ENCODE peak calls at places on chromosomes 11 and 22, in seven cellular contexts. O is breast epithelium, R is GM23338, H is right lobe of liver, D is astrocyte of the spinal cord, U is fibroblast of the aortic adventitia, V is RWPE1. Q is an unnamed sample.

GRCh38 chr11:35260342-35260985 is 121.5 kb downstream of the CD44 start:
- DNase-seq in O (no peak), R (no peak), H (no peak), D (peak), U (peak), V (peak), Q (no peak)

GRCh38 chr11:131734871-131735270 is 364.5 kb downstream of the NTM start:
- DNase-seq in O (no peak), R (no peak), H (no peak), D (no peak), U (peak), V (no peak), Q (no peak)

GRCh38 chr22:37703906-37704305 is 7.1 kb downstream of the TRIOBP start:
- DNase-seq in O (no peak), R (no peak), H (no peak), D (no peak), U (no peak), V (no peak), Q (no peak)

GRCh38 chr11:110565344-110565684 is 135.6 kb downstream of the FDX1 start:
- DNase-seq in O (no peak), R (peak), H (no peak), D (peak), U (peak), V (no peak), Q (no peak)

GRCh38 chr22:38338772-38339379 is 21.6 kb upstream of the CSNK1E start:
- DNase-seq in O (no peak), R (no peak), H (peak), D (no peak), U (no peak), V (no peak), Q (no peak)

GRCh38 chr11:93468286-93468685 is 74.9 kb downstream of the SMCO4 start:
- DNase-seq in O (no peak), R (no peak), H (no peak), D (no peak), U (no peak), V (no peak), Q (no peak)

GRCh38 chr11:11179239-11179638 is 173.8 kb downstream of the CSNK2A3 start:
- DNase-seq in O (no peak), R (no peak), H (no peak), D (peak), U (peak), V (peak), Q (no peak)

GRCh38 chr22:48237466-48237865 is 1475.0 kb downstream of the TBC1D22A start:
- DNase-seq in O (no peak), R (no peak), H (no peak), D (no peak), U (no peak), V (no peak), Q (no peak)

GRCh38 chr11:109739374-109739773 is 317.4 kb downstream of the C11orf87 start:
- DNase-seq in O (no peak), R (no peak), H (no peak), D (no peak), U (peak), V (no peak), Q (no peak)

GRCh38 chr11:125281831-125282595 is 117.5 kb downstream of the PKNOX2 start:
- DNase-seq in O (no peak), R (no peak), H (no peak), D (no peak), U (no peak), V (peak), Q (no peak)

GRCh38 chr11:76688146-76688545 is 17.6 kb upstream of the LRRC32 start:
- DNase-seq in O (no peak), R (no peak), H (no peak), D (no peak), U (no peak), V (no peak), Q (no peak)

GRCh38 chr11:61826930-61827572 is 1.0 kb upstream of the FADS2 start:
- DNase-seq in O (no peak), R (no peak), H (no peak), D (no peak), U (no peak), V (no peak), Q (no peak)

GRCh38 chr11:110373061-110373702 is 56.6 kb upstream of the FDX1 start:
- DNase-seq in O (no peak), R (no peak), H (no peak), D (peak), U (peak), V (peak), Q (no peak)

GRCh38 chr11:554824-555499 is 5.6 kb downstream of the LMNTD2 start:
- DNase-seq in O (no peak), R (peak), H (peak), D (peak), U (no peak), V (no peak), Q (no peak)

GRCh38 chr11:64652586-64653387 is 61.8 kb downstream of the SLC22A12 start:
- DNase-seq in O (peak), R (peak), H (peak), D (peak), U (peak), V (peak), Q (peak)

GRCh38 chr11:30830666-30831065 is 244.5 kb upstream of the MPPED2 start:
- DNase-seq in O (no peak), R (no peak), H (no peak), D (no peak), U (no peak), V (no peak), Q (no peak)

GRCh38 chr11:73493838-73494598 is 103.9 kb downstream of the FAM168A start:
- DNase-seq in O (no peak), R (peak), H (no peak), D (peak), U (peak), V (peak), Q (no peak)

GRCh38 chr11:11980200-11980599 is 28.2 kb downstream of the DKK3 start:
- DNase-seq in O (no peak), R (no peak), H (no peak), D (no peak), U (no peak), V (no peak), Q (no peak)

GRCh38 chr11:79290766-79291165 is 150.1 kb downstream of the TENM4 start:
- DNase-seq in O (no peak), R (no peak), H (no peak), D (no peak), U (no peak), V (no peak), Q (no peak)

GRCh38 chr11:19552100-19552499 is 160.5 kb upstream of the NAV2 start:
- DNase-seq in O (no peak), R (no peak), H (no peak), D (no peak), U (no peak), V (no peak), Q (no peak)

GRCh38 chr11:115670538-115671200 is 166.5 kb upstream of the CADM1 start:
- DNase-seq in O (no peak), R (no peak), H (no peak), D (no peak), U (no peak), V (no peak), Q (no peak)

GRCh38 chr22:31828739-31829138 is 74.9 kb downstream of the DEPDC5 start:
- DNase-seq in O (no peak), R (no peak), H (no peak), D (peak), U (no peak), V (no peak), Q (no peak)

GRCh38 chr11:92830382-92831148 is 138.9 kb upstream of the MTNR1B start:
- DNase-seq in O (no peak), R (no peak), H (no peak), D (no peak), U (no peak), V (no peak), Q (no peak)

GRCh38 chr11:34758262-34758661 is 137.4 kb downstream of the EHF start:
- DNase-seq in O (no peak), R (no peak), H (peak), D (no peak), U (peak), V (no peak), Q (no peak)

GRCh38 chr11:96126917-96127595 is 203.1 kb upstream of the MTMR2 start:
- DNase-seq in O (no peak), R (no peak), H (no peak), D (no peak), U (no peak), V (no peak), Q (no peak)

GRCh38 chr11:71189768-71190315 is 62.5 kb downstream of the SHANK2 start:
- DNase-seq in O (no peak), R (no peak), H (peak), D (no peak), U (no peak), V (no peak), Q (no peak)

GRCh38 chr22:37898441-37899181 is 7.5 kb upstream of the MICALL1 start:
- DNase-seq in O (peak), R (peak), H (no peak), D (peak), U (no peak), V (peak), Q (no peak)

GRCh38 chr22:36319595-36320497 is 66.9 kb downstream of the APOL1 start:
- DNase-seq in O (no peak), R (no peak), H (no peak), D (no peak), U (no peak), V (no peak), Q (no peak)

DNA sequence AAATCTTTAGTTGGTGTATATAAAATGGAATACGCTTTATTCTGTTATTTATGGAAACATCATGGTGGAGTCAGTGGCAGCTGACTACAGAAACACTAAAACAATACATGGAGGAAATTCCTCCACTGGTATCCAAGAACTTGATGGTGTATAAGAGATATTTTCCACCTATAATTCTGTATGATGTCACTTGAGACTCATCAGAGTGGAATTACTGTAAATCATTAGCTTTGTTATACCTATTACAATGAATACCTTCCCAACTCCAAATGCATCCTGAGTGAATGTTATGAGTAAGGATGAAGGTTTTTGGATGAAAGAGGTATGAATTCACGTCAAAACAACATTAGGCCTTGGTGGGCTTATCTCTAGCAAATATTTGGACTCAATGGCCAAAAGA is 258.5 kb upstream of the SORL1-AS1 start:
- DNase-seq in O (no peak), R (no peak), H (no peak), D (no peak), U (no peak), V (no peak), Q (no peak)
- TF ChIP-seq CTCF in O (no peak), R (no peak), H (no peak), D (no peak), U (no peak), V (no peak), Q (no peak)

DNA sequence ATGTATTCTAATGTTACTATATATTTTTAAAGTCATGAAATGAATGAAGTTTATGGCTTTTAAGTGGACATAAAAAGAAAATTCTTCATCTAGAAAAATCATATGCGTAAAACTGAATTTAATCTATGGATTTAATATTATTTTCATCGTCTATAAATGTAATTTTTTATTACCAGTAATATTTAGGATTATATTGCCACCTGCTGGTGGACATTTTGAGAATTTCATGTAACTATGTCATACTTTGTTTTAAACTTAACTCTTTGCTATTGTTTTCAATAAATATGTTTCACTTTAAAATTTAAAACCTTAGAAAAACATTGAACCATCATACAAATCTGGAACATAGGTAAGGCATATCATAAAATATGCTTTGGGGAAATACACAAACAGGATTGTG is 66.5 kb upstream of the CEP126 start:
- DNase-seq in O (no peak), R (peak), H (no peak), D (peak), U (peak), V (no peak), Q (no peak)
- TF ChIP-seq CTCF in O (peak), R (no peak), H (peak), D (peak), U (peak), V (peak), Q (no peak)

DNA sequence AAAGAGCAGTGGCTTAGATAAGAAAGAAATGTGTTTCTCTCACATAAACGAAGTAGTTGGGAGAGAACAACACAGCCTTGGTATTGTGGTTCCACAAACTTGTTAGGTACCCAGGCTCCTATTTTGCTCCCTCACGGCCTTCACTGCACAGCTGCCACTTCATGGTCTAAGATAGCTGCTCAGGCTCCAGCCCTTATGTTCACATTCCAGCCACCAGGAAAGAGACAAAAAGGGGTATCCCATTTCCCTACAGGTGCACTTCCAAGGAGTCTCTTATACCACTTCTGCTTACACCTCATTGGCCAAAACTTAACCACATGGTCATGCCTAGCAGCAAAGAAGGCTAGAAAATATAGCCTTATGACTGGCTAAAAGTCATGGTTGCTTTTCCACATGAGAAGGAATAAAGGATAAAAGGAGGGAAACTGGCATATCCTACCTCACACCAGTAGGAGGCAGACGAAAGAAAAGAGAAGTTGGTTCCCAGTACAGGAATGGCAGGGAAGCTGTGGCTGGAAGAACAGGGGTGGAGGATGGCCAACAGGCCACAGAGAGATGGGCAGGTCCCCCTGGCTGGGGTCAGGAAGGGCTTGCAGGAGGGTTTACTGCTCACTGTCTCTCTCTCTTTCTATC is 5.4 kb upstream of the HDHD5 start:
- DNase-seq in O (no peak), R (peak), H (no peak), D (no peak), U (no peak), V (no peak), Q (no peak)
- TF ChIP-seq CTCF in O (no peak), R (peak), H (no peak), D (peak), U (peak), V (no peak), Q (no peak)

DNA sequence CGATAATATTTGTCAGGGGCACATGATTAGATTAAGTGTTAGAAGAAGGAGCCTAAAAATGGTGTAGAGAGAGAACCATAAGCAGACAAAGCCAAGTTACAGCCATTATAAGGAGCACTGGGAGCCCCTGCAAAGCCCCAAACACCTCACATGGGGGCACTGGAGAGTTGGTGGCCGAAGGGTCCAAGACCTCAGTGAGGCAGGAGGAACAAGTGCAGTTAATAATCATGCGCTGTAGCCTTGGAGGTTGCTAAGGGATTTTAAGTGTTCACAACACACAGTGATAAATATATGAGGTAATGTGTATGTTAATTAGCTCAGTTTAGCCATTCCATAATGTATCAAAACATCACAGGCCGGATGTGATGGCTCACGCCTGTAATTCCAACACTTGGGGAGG is 54.4 kb upstream of the JAM3 start:
- DNase-seq in O (no peak), R (peak), H (no peak), D (no peak), U (no peak), V (no peak), Q (no peak)
- TF ChIP-seq CTCF in O (no peak), R (peak), H (no peak), D (peak), U (peak), V (no peak), Q (no peak)

GRCh38 chr22:22408731-22409696 is 99.5 kb downstream of the ZNF280B start:
- DNase-seq in O (no peak), R (peak), H (no peak), D (no peak), U (peak), V (no peak), Q (no peak)
- TF ChIP-seq CTCF in O (peak), R (peak), H (peak), D (peak), U (peak), V (peak), Q (no peak)

DNA sequence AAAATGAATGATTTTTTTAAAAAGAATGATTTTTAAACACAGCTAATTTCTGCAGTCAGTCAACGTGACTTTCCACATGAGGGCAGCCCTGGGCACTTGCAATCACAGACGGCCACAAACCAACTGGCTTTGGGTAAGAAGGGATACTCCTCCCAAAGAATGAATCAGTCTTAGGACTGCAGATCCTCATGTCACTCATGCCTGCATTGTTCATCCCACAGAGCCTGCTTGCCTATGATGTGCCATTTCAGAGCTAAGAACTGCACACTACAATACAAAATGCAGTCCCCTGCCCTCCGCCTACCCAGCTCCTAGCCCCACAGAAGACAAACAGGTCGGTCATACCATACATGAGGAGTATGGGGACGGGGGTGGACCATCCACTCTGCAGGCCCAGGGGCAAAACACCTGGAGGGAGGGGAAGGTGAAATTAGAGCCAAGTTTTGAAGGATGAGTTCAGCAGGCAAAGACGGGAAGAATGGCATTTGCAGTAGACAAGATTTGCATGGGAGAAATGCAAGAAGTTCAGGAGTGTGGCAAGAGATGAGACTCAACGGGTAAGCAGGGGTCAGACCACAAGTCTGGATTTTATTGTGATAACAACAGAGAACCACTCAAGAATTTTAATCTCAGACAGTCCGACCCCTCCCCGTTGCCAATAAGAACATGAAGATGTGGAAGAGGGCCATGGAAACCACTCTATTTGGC is 24.7 kb downstream of the PACSIN2 start:
- DNase-seq in O (no peak), R (peak), H (no peak), D (peak), U (peak), V (peak), Q (no peak)
- TF ChIP-seq CTCF in O (no peak), R (peak), H (no peak), D (peak), U (peak), V (peak), Q (no peak)

DNA sequence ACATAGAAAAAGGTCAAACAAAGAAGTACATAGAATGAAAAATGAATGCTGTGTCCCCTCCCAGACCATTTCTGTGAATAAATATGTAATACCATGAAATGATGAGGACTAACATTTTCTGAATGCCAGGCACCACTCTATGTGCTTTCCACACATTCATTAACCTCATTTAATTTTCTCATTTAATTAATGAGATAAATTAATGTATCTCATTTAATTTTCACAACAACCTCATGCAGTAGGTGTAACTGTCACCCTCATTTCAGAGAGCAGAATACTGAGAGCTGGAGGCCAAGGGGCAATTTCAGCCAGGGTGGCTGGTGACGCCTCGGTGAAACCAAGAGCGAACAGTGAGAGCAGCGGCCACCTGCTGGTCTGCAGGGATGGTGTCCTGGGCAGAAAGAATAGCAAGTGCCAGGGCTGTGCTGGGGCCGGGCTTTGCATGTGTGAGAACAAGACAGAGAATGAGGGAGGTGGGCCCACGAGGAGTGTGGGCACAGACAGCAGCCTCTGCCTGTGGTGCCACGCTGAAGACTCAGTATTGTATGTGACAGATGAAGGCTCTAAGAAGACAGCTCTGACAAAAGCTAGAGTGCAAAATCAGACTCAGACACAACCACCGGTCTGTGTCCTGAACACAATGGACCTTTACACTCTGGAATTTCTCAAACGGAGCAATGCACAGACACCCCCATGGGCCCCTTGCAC is 1.8 kb upstream of the SERPIND1 start:
- DNase-seq in O (no peak), R (peak), H (peak), D (no peak), U (no peak), V (no peak), Q (no peak)
- TF ChIP-seq CTCF in O (no peak), R (peak), H (peak), D (peak), U (no peak), V (no peak), Q (no peak)

GRCh38 chr22:50473088-50473487 is 1.7 kb downstream of the SBF1 start:
- DNase-seq in O (no peak), R (peak), H (no peak), D (no peak), U (no peak), V (no peak), Q (no peak)
- TF ChIP-seq CTCF in O (no peak), R (peak), H (no peak), D (peak), U (peak), V (no peak), Q (no peak)

Q was measured in omental fat pad.